ENCODE peak calls at places on chromosome 10, in six cellular contexts. S is A549, P is pancreas, V is psoas muscle, U is MM.1S, M is dorsolateral prefrontal cortex. N is an unnamed sample.

GRCh38 chr10:120891367-120891766 is 40.2 kb downstream of the WDR11 start:
- DNase-seq in S (no peak), P (no peak), V (no peak), U (no peak), M (no peak), N (no peak)

GRCh38 chr10:130479906-130480305 is 343.7 kb downstream of the GLRX3 start:
- DNase-seq in S (no peak), P (no peak), V (no peak), U (no peak), M (no peak), N (no peak)

GRCh38 chr10:23294638-23295247 is 49.9 kb downstream of the C10orf67 start:
- DNase-seq in S (no peak), P (no peak), V (no peak), U (peak), M (no peak), N (no peak)

GRCh38 chr10:3850999-3851937 is 66.3 kb upstream of the KLF6 start:
- DNase-seq in S (peak), P (no peak), V (no peak), U (no peak), M (no peak), N (no peak)

GRCh38 chr10:49383853-49384252 is 12.0 kb downstream of the DRGX start:
- DNase-seq in S (no peak), P (no peak), V (no peak), U (no peak), M (no peak), N (no peak)

GRCh38 chr10:79586933-79587332 is 23.8 kb upstream of the SFTPA1 start:
- DNase-seq in S (no peak), P (no peak), V (no peak), U (no peak), M (no peak), N (no peak)

GRCh38 chr10:1411956-1412355 is 325.4 kb downstream of the ADARB2 start:
- DNase-seq in S (no peak), P (no peak), V (no peak), U (no peak), M (no peak), N (no peak)

GRCh38 chr10:33332183-33333031 is 2.1 kb downstream of the NRP1 start:
- DNase-seq in S (peak), P (no peak), V (no peak), U (no peak), M (no peak), N (no peak)

GRCh38 chr10:17910144-17910789 is 41.5 kb upstream of the SLC39A12 start:
- DNase-seq in S (peak), P (peak), V (no peak), U (peak), M (no peak), N (peak)

GRCh38 chr10:47243791-47244190 is 56.2 kb upstream of the GDF10 start:
- DNase-seq in S (no peak), P (no peak), V (peak), U (no peak), M (no peak), N (no peak)

GRCh38 chr10:123997486-123998196 is 95.8 kb downstream of the CHST15 start:
- DNase-seq in S (peak), P (no peak), V (no peak), U (peak), M (no peak), N (no peak)

GRCh38 chr10:115118346-115118745 is 25.2 kb downstream of the ATRNL1 start:
- DNase-seq in S (no peak), P (no peak), V (no peak), U (no peak), M (no peak), N (no peak)

GRCh38 chr10:8055420-8056349 is 1.2 kb downstream of the GATA3 start:
- DNase-seq in S (no peak), P (no peak), V (no peak), U (no peak), M (peak), N (no peak)

GRCh38 chr10:3570330-3570729 is 214.7 kb downstream of the KLF6 start:
- DNase-seq in S (no peak), P (no peak), V (no peak), U (no peak), M (no peak), N (no peak)

GRCh38 chr10:34756584-34756983 is 58.5 kb downstream of the PARD3 start:
- DNase-seq in S (no peak), P (no peak), V (no peak), U (no peak), M (no peak), N (no peak)

GRCh38 chr10:34759161-34759836 is 55.8 kb downstream of the PARD3 start:
- DNase-seq in S (no peak), P (no peak), V (no peak), U (no peak), M (no peak), N (no peak)

GRCh38 chr10:34757933-34758332 is 57.2 kb downstream of the PARD3 start:
- DNase-seq in S (no peak), P (no peak), V (no peak), U (no peak), M (no peak), N (no peak)

GRCh38 chr10:34759837-34760215 is 55.3 kb downstream of the PARD3 start:
- DNase-seq in S (no peak), P (no peak), V (no peak), U (no peak), M (no peak), N (no peak)

GRCh38 chr10:34758447-34758996 is 56.6 kb downstream of the PARD3 start:
- DNase-seq in S (peak), P (no peak), V (no peak), U (no peak), M (no peak), N (no peak)
- H3K4me3 ChIP-seq in S (no peak), P (no peak), V (no peak), U (no peak), M (no peak), N (no peak)

GRCh38 chr10:50554995-50555568 is 68.7 kb downstream of the SGMS1 start:
- DNase-seq in S (no peak), P (no peak), V (no peak), U (peak), M (no peak), N (no peak)
- TF ChIP-seq CTCF in S (peak), P (no peak), V (no peak), U (no peak), M (no peak), N (no peak)

GRCh38 chr10:101394522-101395133 is 40.7 kb downstream of the BTRC start:
- DNase-seq in S (no peak), P (no peak), V (no peak), U (no peak), M (no peak), N (no peak)
- H3K4me3 ChIP-seq in S (no peak), P (no peak), V (no peak), U (no peak), M (no peak), N (no peak)

DNA sequence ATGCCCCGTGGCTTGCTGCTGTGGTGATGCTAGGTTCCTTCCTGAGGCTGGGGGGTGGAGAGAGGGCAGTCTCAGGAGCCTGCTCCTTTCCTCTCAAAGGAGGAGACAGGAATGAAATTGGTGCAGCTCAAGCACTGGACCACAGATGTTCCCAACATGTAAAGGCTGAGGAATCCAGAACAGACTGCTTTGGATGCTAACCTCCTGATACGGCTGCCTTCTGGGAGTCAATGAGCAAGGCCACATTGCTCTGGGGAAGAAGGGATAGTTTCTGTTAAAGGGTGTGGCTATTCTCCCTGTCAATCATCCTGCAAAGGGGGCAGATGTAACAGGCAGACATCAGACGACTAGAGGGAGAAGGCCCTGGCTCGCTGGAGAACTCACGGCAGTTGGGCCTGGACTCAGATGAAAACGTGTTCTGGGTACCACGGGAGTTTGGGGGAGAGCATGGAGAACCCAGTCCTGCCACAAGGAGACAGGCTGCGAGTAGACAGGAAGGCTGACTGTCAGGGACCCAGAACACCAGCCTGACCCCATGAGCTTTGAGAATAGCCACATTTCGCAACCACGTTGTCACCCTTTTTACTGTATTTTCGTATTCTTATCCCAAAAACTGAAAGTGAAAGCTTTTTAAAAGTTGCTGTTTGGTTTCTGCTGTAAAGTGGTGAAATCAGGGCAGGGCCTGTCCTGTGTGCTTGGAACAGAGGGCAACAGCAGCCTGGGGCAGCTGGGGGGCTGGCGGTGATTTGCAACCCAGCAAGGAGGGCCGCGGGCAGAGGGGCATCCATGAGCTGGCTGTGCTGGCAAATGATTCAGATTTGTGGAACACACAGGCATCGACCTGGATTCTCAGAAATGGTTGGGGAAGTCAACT is 95.4 kb downstream of the MYOF start:
- DNase-seq in S (no peak), P (no peak), V (peak), U (peak), M (no peak), N (no peak)
- TF ChIP-seq CTCF in S (no peak), P (no peak), V (no peak), U (no peak), M (no peak), N (no peak)

GRCh38 chr10:11797281-11797680 is 25.9 kb upstream of the PROSER2 start:
- DNase-seq in S (no peak), P (no peak), V (no peak), U (no peak), M (no peak), N (no peak)

GRCh38 chr10:11797847-11798633 is 25.1 kb upstream of the PROSER2 start:
- DNase-seq in S (peak), P (no peak), V (no peak), U (no peak), M (no peak), N (no peak)

GRCh38 chr10:11799736-11800080 is 23.4 kb upstream of the PROSER2 start:
- DNase-seq in S (no peak), P (no peak), V (no peak), U (no peak), M (no peak), N (no peak)

GRCh38 chr10:11796439-11796838 is 26.7 kb upstream of the PROSER2 start:
- DNase-seq in S (no peak), P (no peak), V (no peak), U (no peak), M (no peak), N (no peak)

GRCh38 chr10:11798862-11799735 is 24.1 kb upstream of the PROSER2 start:
- DNase-seq in S (no peak), P (no peak), V (no peak), U (no peak), M (no peak), N (no peak)
- H3K4me3 ChIP-seq in S (no peak), P (no peak), V (no peak), U (no peak), M (no peak), N (no peak)

GRCh38 chr10:117224036-117224430 is 16.9 kb upstream of the SLC18A2 start:
- DNase-seq in S (no peak), P (no peak), V (no peak), U (no peak), M (no peak), N (no peak)

GRCh38 chr10:117223413-117224035 is 17.4 kb upstream of the SLC18A2 start:
- DNase-seq in S (no peak), P (no peak), V (peak), U (no peak), M (no peak), N (no peak)

GRCh38 chr10:117224881-117225280 is 16.0 kb upstream of the SLC18A2 start:
- DNase-seq in S (no peak), P (no peak), V (peak), U (no peak), M (no peak), N (no peak)

GRCh38 chr10:117228210-117228609 is 12.7 kb upstream of the SLC18A2 start:
- DNase-seq in S (no peak), P (no peak), V (no peak), U (no peak), M (no peak), N (no peak)

GRCh38 chr10:117226813-117227451 is 14.0 kb upstream of the SLC18A2 start:
- DNase-seq in S (peak), P (no peak), V (no peak), U (no peak), M (no peak), N (no peak)
- TF ChIP-seq CTCF in S (peak), P (peak), V (no peak), U (peak), M (no peak), N (no peak)

GRCh38 chr10:62048473-62048872 is 147.0 kb downstream of the ARID5B start:
- DNase-seq in S (no peak), P (no peak), V (no peak), U (peak), M (no peak), N (no peak)

GRCh38 chr10:62050627-62050924 is 149.1 kb downstream of the ARID5B start:
- DNase-seq in S (no peak), P (no peak), V (no peak), U (no peak), M (no peak), N (no peak)

GRCh38 chr10:62047960-62048383 is 146.5 kb downstream of the ARID5B start:
- DNase-seq in S (no peak), P (no peak), V (peak), U (peak), M (no peak), N (no peak)

GRCh38 chr10:62049815-62050626 is 148.5 kb downstream of the ARID5B start:
- DNase-seq in S (no peak), P (no peak), V (no peak), U (peak), M (no peak), N (no peak)

GRCh38 chr10:62048919-62049636 is 147.6 kb downstream of the ARID5B start:
- DNase-seq in S (peak), P (peak), V (peak), U (peak), M (peak), N (peak)
- H3K4me3 ChIP-seq in S (peak), P (peak), V (peak), U (peak), M (peak), N (peak)

GRCh38 chr10:61554925-61555324 is 101.7 kb upstream of the TMEM26 start:
- DNase-seq in S (no peak), P (no peak), V (no peak), U (no peak), M (no peak), N (no peak)

DNA sequence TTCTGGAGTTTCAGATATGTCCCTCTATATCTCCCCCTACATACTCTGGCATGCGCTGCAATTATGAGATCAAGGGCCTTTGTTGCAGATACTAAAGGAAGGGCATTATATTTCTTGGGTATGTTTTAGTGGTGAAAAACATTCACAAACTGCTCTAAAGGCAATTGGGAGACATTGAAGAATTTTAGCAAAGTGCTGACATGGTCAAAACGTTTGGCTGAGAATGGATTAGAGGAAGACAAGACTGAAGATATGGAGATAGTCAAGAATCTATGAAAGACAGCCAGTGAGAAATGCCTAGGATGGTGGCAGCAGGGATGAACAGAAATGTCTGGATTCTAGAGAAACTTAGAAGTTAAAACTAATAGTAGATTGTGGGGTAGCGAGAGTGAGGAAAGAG is 104.5 kb upstream of the CABCOCO1 start:
- DNase-seq in S (no peak), P (no peak), V (no peak), U (no peak), M (no peak), N (no peak)
- TF ChIP-seq CTCF in S (no peak), P (no peak), V (no peak), U (no peak), M (no peak), N (no peak)

GRCh38 chr10:58264780-58265179 is 2.9 kb downstream of the IPMK start:
- DNase-seq in S (no peak), P (no peak), V (no peak), U (no peak), M (no peak), N (no peak)

GRCh38 chr10:58267713-58268453 is at the start of gene IPMK:
- DNase-seq in S (peak), P (peak), V (peak), U (peak), M (peak), N (peak)

GRCh38 chr10:58266826-58267712 is 625 bp downstream of the IPMK start:
- DNase-seq in S (peak), P (peak), V (peak), U (peak), M (peak), N (peak)

GRCh38 chr10:58268454-58268945 is 462 bp upstream of the CISD1 start:
- DNase-seq in S (no peak), P (no peak), V (no peak), U (no peak), M (no peak), N (no peak)

DNA sequence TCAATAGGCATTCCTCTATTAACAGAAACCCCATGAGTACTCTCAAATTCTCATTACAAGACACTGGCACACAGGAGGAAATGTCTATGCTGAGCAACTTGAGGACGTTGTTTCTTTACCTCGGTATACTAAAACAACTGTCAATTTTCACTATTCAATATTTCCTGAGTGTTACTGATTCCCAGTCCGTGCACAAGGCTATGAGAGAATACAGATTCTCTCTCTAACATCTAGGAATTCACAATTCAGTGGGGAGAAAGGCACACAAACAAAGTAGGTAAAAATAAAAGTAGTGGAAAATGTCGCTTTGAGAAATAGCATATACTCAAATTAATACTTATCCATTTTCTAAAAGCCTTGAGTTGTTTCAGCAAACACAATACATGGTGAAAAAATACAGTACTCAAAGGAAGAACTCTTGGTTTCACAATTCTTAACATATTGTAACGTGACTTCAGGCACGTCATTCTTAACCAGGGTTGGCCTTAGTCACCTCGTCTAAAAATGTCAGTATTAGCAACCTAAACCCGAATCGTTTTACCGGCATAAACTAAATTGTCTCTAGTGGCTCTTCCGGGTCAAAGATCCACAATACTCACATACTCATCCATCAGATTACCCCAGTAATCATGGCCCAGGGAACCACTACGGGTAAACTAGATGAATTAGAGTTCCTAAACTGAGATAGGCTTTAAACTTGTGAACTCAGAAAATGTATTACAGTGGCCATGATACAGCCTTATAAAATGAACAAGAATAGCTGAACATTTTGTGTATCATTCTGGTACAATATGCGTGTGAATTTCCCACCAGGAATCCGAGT is 1.5 kb downstream of the IPMK start:
- DNase-seq in S (peak), P (no peak), V (no peak), U (peak), M (no peak), N (no peak)
- H3K4me3 ChIP-seq in S (peak), P (peak), V (peak), U (peak), M (peak), N (peak)

N was measured in heart left ventricle.